ENCODE peak calls at places on chromosomes 1 and 21, in eight cellular contexts. M, H, L, G, V, T, W and F are unnamed samples.
A peak's percentile ranks its signal among the peaks of the same experiment; 100 is the strongest.

GRCh38 chr1:119330062-119330939 is 38.3 kb upstream of the HAO2 start:
- DNase-seq in L (no peak), H (no peak), W (no peak), M (no peak), G (no peak), V (no peak), T (no peak), F (no peak)

GRCh38 chr1:212451416-212452322 is 18.9 kb downstream of the NENF start:
- DNase-seq in T (no peak), M (no peak), W (no peak), L (no peak), H (no peak), G (no peak), V (no peak), F (no peak)

GRCh38 chr1:104636581-104636980 is 886.9 kb downstream of the AMY1C start:
- DNase-seq in W (no peak), L (peak; percentile 4), H (no peak), V (no peak), M (no peak), G (no peak), T (no peak), F (no peak)

GRCh38 chr1:172286629-172287076 is 133.8 kb upstream of the C1orf105 start:
- DNase-seq in W (no peak), V (no peak), T (peak; percentile 22), G (no peak), L (no peak), H (no peak), M (no peak), F (no peak)

GRCh38 chr1:160951443-160952128 is 3.0 kb downstream of the ITLN2 start:
- DNase-seq in W (peak; percentile 91), H (no peak), M (peak; percentile 82), L (peak; percentile 72), V (no peak), T (peak; percentile 29), G (peak; percentile 65), F (peak; percentile 79)

GRCh38 chr1:19863804-19864203 is 18.4 kb upstream of the OTUD3 start:
- DNase-seq in T (no peak), H (no peak), M (no peak), W (no peak), G (no peak), V (no peak), L (no peak), F (no peak)

GRCh38 chr1:228304766-228305395 is 97.0 kb downstream of the OBSCN start:
- DNase-seq in M (peak; percentile 11), W (peak; percentile 39), T (no peak), L (no peak), V (no peak), G (no peak), H (no peak), F (no peak)

GRCh38 chr1:8170059-8170835 is 144.1 kb upstream of the ERRFI1 start:
- DNase-seq in M (no peak), G (no peak), H (no peak), W (no peak), V (peak; percentile 48), L (no peak), T (no peak), F (no peak)

GRCh38 chr1:32733573-32734321 is 31.2 kb upstream of the SYNC start:
- DNase-seq in H (no peak), V (no peak), G (no peak), M (no peak), T (no peak), L (no peak), W (no peak), F (peak; percentile 36)

GRCh38 chr1:223765719-223766340 is 53.5 kb downstream of the CAPN2 start:
- DNase-seq in V (no peak), T (no peak), W (no peak), G (no peak), M (no peak), H (no peak), L (no peak), F (no peak)

GRCh38 chr21:43345746-43346409 is 81.1 kb downstream of the SIK1 start:
- DNase-seq in G (no peak), T (no peak), V (peak; percentile 66), W (no peak), H (no peak), M (no peak), L (no peak), F (no peak)

GRCh38 chr1:16078925-16079656 is 5.6 kb upstream of the FAM131C start:
- DNase-seq in G (peak; percentile 76), W (peak; percentile 90), H (no peak), V (peak; percentile 84), L (peak; percentile 86), T (peak; percentile 78), M (peak; percentile 85), F (peak; percentile 88)

GRCh38 chr1:211653329-211653728 is 22.1 kb downstream of the NEK2 start:
- DNase-seq in W (no peak), T (no peak), V (no peak), G (no peak), H (no peak), L (no peak), M (no peak), F (no peak)

GRCh38 chr1:116152950-116153691 is 41.9 kb downstream of the MAB21L3 start:
- DNase-seq in G (no peak), V (no peak), L (no peak), T (no peak), M (no peak), W (peak; percentile 60), H (no peak), F (no peak)

GRCh38 chr1:84145051-84145450 is 980 bp downstream of the PRKACB start:
- DNase-seq in H (no peak), W (no peak), G (peak; percentile 35), T (no peak), M (no peak), V (no peak), L (no peak), F (no peak)

GRCh38 chr1:24503003-24503751 is 541 bp downstream of the RCAN3 start:
- DNase-seq in H (no peak), V (no peak), M (no peak), W (peak; percentile 61), G (no peak), T (no peak), L (peak; percentile 10), F (peak; percentile 31)
- H3K4me1 ChIP-seq in H (peaks cover 30% of the 10 kb centered on the region), V (peaks cover 10% of the 10 kb centered on the region), M (peaks cover 58% of the 10 kb centered on the region), W (peaks cover 22% of the 10 kb centered on the region), G (peaks cover 72% of the 10 kb centered on the region), T (no peaks in the 10 kb centered on the region), L (no peaks in the 10 kb centered on the region), F (peaks cover 5% of the 10 kb centered on the region)

GRCh38 chr1:205259361-205259832 is 31.7 kb downstream of the TMCC2 start:
- DNase-seq in V (no peak), L (no peak), T (no peak), M (no peak), H (no peak), G (no peak), W (no peak), F (no peak)

GRCh38 chr1:205257735-205258134 is 30.0 kb downstream of the TMCC2 start:
- DNase-seq in M (no peak), W (no peak), H (no peak), G (no peak), V (no peak), L (no peak), T (no peak), F (no peak)

GRCh38 chr1:205258313-205259176 is 30.8 kb downstream of the TMCC2 start:
- DNase-seq in L (no peak), H (no peak), M (no peak), T (peak; percentile 48), G (no peak), W (no peak), V (no peak), F (no peak)

GRCh38 chr1:205255941-205256780 is 28.4 kb downstream of the TMCC2 start:
- DNase-seq in M (peak; percentile 92), G (peak; percentile 82), W (peak; percentile 95), T (peak; percentile 89), H (peak; percentile 95), L (peak; percentile 86), V (no peak), F (peak; percentile 90)

DNA sequence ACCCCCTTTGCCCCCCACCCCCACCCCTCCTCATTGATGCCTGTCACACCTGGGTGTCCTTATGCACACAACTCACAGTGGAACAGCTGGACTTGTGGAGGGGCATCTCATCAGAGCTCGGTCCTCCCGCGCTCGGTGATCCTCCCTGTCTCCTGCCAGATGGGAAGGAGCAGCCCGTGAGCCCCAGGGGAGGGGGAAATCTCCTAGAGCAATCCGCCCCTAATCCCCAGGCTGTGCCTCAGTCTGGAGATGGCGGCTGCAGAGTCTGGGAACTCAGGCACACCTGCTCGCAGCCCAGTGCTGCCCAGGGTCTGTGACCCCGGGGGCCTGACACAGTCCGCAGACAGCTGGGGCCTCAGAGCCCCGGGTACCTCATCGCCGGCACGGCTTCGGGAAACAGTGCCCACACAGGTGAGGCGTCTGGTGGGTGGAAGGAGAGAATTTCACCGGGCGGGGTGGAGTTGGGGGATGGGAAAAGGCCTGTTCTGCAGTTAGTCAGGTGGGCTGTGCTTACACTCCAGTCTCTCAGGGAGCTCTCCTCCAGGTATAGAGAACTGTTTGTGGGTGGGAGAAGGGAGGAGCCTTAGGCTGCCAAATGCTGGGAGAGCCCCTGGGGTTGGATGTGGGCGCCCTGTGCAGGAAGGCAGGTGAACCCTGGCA is 29.3 kb downstream of the TMCC2 start:
- DNase-seq in M (no peak), V (no peak), G (no peak), W (no peak), L (no peak), T (no peak), H (no peak), F (no peak)
- H3K4me3 ChIP-seq in M (no peak overlapping the region), V (no peak overlapping the region), G (no peak overlapping the region), W (no peak overlapping the region), L (no peak overlapping the region), T (no peak overlapping the region), H (no peak overlapping the region), F (no peak overlapping the region)

DNA sequence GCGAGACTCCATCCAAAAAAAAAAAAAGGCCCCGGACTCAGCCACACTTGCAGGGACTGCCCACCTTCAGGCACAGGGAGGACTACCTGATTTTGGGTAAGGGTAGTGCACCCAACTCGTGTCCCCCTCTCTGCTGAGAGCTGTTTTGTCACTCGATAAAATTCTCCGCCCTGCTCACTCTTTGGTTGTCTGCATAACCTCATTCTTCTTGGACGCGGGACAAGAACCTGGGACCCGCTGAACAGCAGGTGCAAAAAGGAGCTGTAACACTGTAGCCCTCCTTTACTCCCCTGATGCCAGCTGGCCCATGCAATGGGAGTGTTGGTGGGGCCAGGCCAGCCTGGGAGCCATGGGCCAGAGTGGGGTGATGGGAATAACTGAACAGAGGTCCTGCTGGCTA is 10.6 kb downstream of the S100B start:
- DNase-seq in V (no peak), W (no peak), H (no peak), L (no peak), G (no peak), M (no peak), T (no peak), F (no peak)
- H3K9me3 ChIP-seq in V (no peaks in the 10 kb centered on the region), W (peaks cover 16% of the 10 kb centered on the region), H (peaks cover 5% of the 10 kb centered on the region), L (peaks cover 9% of the 10 kb centered on the region), G (no peaks in the 10 kb centered on the region), M (peaks cover 47% of the 10 kb centered on the region), T (peaks cover 32% of the 10 kb centered on the region), F (peaks cover 3% of the 10 kb centered on the region)

DNA sequence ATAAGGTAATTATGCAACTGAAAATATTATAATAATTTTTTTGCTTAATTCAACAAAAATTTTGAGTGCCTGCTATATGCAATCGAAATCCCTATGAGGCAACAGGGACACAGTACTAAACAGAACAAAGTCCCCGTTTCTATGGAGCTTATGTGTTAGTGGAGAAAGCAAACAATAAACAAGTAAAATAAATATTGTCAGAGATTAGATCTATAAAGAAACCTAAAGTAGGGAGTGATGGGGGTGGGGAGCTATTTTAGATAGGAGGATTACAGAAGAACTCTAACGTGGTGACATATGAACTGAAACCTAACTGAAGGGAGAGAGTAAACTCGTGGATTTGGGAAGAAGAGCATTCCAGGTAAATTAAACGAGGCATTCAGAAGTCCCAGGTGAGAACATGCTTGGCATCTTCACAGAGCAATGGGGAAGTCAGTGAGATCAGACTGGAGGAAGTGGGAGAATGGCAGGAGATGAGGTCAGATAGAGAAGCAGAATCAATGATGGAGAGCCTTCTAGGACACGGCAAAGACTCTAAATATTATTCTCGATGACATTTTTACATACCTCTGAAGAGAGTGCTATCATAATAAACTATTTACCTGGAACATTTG is 154.5 kb downstream of the DENND1B start:
- DNase-seq in V (no peak), H (no peak), T (no peak), W (no peak), L (no peak), M (no peak), G (no peak), F (no peak)
- H3K4me1 ChIP-seq in V (no peaks in the 10 kb centered on the region), H (no peaks in the 10 kb centered on the region), T (peaks cover 18% of the 10 kb centered on the region), W (no peaks in the 10 kb centered on the region), L (no peaks in the 10 kb centered on the region), M (peaks cover under 1% of the 10 kb centered on the region), G (no peaks in the 10 kb centered on the region), F (peaks cover 17% of the 10 kb centered on the region)